ENCODE peak calls at places on chromosomes 7 and 10, in ten cellular contexts. G is left ventricle myocardium inferior, I is fibroblast of lung, P is HFF-Myc, V is tibial artery, H is ovary, N is thoracic aorta, K is DND-41, W is stomach, A is AG09309. E is an unnamed sample.

GRCh38 chr10:20429742-20430141 is 467.4 kb downstream of the NEBL start:
- DNase-seq in G (no peak), I (no peak), P (no peak), V (no peak), H (no peak), N (no peak), K (no peak), W (no peak), A (no peak), E (no peak)

GRCh38 chr10:73625004-73625883 is 16.0 kb downstream of the MYOZ1 start:
- DNase-seq in G (peak; percentile 30), I (peak; percentile 42), P (no peak), V (peak; percentile 24), H (no peak), N (no peak), K (peak; percentile 27), W (no peak), A (no peak), E (no peak)

GRCh38 chr7:8387551-8388256 is 45.7 kb upstream of the NXPH1 start:
- DNase-seq in G (no peak), I (no peak), P (no peak), V (no peak), H (no peak), N (no peak), K (no peak), W (no peak), A (no peak), E (no peak)

GRCh38 chr10:117497736-117498135 is 44.8 kb upstream of the EMX2 start:
- DNase-seq in G (no peak), I (no peak), P (no peak), V (no peak), H (no peak), N (no peak), K (no peak), W (no peak), A (no peak), E (no peak)

GRCh38 chr10:29257106-29257783 is 31.6 kb upstream of the LYZL1 start:
- DNase-seq in G (peak; percentile 27), I (peak; percentile 92), P (peak; percentile 81), V (peak; percentile 91), H (peak; percentile 90), N (peak; percentile 9), K (no peak), W (no peak), A (peak; percentile 97), E (peak; percentile 81)

GRCh38 chr7:36207451-36208291 is 54.6 kb downstream of the EEPD1 start:
- DNase-seq in G (peak; percentile 54), I (peak; percentile 94), P (no peak), V (peak; percentile 59), H (peak; percentile 65), N (no peak), K (peak; percentile 42), W (peak; percentile 36), A (peak; percentile 32), E (peak; percentile 66)

GRCh38 chr7:151598045-151598444 is 78.3 kb upstream of the RHEB start:
- DNase-seq in G (no peak), I (peak; percentile 97), P (no peak), V (no peak), H (no peak), N (no peak), K (no peak), W (no peak), A (peak; percentile 39), E (no peak)

GRCh38 chr7:45716380-45717203 is 142.4 kb downstream of the ADCY1 start:
- DNase-seq in G (peak; percentile 53), I (no peak), P (no peak), V (no peak), H (no peak), N (no peak), K (no peak), W (peak; percentile 24), A (no peak), E (no peak)

GRCh38 chr10:44975487-44976331 is 2.9 kb downstream of the DEPP1 start:
- DNase-seq in G (no peak), I (peak; percentile 86), P (no peak), V (peak; percentile 79), H (peak; percentile 54), N (no peak), K (peak; percentile 63), W (peak; percentile 74), A (no peak), E (no peak)

GRCh38 chr7:4143511-4144160 is 538.5 kb upstream of the FOXK1 start:
- DNase-seq in G (no peak), I (no peak), P (no peak), V (no peak), H (no peak), N (no peak), K (no peak), W (no peak), A (no peak), E (no peak)

GRCh38 chr10:98041352-98042043 is 11.1 kb upstream of the CRTAC1 start:
- DNase-seq in G (peak; percentile 44), I (peak; percentile 25), P (peak; percentile 26), V (peak; percentile 51), H (no peak), N (no peak), K (peak; percentile 30), W (peak; percentile 68), A (peak; percentile 11), E (peak; percentile 67)

GRCh38 chr10:101319241-101319915 is 34.6 kb upstream of the BTRC start:
- DNase-seq in G (no peak), I (peak; percentile 19), P (no peak), V (no peak), H (no peak), N (no peak), K (no peak), W (no peak), A (no peak), E (no peak)

GRCh38 chr10:101323495-101323894 is 30.5 kb upstream of the BTRC start:
- DNase-seq in G (no peak), I (no peak), P (no peak), V (no peak), H (no peak), N (no peak), K (no peak), W (no peak), A (no peak), E (no peak)

GRCh38 chr10:101321073-101321472 is 32.9 kb upstream of the BTRC start:
- DNase-seq in G (no peak), I (no peak), P (no peak), V (no peak), H (no peak), N (no peak), K (no peak), W (no peak), A (no peak), E (no peak)

GRCh38 chr10:101322266-101323151 is 31.5 kb upstream of the BTRC start:
- DNase-seq in G (no peak), I (no peak), P (no peak), V (no peak), H (no peak), N (no peak), K (no peak), W (no peak), A (no peak), E (no peak)
- H3K4me3 ChIP-seq in G (no peak overlapping the region), I (no peak overlapping the region), P (no peak overlapping the region), V (no peak overlapping the region), H (no peak overlapping the region), N (no peak overlapping the region), K (no peak overlapping the region), W (no peak overlapping the region), A (no peak overlapping the region), E (no peak overlapping the region)

DNA sequence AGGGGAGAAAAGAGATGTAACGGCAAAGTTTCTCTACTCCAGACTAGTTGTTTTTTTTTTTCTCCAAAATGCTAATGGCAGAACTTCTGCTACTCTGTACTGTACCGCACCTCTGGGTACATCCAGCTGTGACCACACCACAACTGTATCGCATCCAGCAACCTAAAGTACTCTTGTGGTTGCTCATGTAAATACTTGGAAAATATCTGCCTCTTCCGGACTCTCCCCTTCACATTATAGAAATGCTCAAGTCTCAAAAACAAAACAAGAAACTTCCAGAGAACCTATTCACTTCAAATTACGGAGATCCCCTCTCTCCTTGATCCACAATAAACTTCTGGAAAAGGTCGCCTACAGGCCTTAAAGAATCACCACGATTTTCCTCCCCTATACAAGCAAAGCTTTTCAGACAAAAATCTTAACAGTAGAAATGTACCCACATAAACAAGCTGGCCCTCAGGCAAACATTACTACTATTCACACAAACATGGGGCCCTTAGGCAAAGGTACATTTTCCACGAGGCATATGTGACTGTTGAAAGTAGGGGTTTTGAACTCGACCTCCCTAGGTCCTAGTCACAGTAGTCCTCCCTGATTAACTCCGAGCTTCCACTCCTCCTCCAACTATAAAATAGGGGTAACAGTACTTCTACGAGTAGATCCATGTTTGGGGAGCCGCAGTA is 222.9 kb upstream of the MKLN1 start:
- DNase-seq in G (no peak), I (peak; percentile 9), P (no peak), V (no peak), H (no peak), N (no peak), K (peak; percentile 58), W (no peak), A (no peak), E (no peak)
- H3K4me3 ChIP-seq in G (peak overlapping the region; percentile 91), I (peak overlapping the region; percentile 55), P (peak overlapping the region; percentile 97), V (peak overlapping the region; percentile 80), H (peak overlapping the region; percentile 60), N (peak overlapping the region; percentile 75), K (peak overlapping the region; percentile 77), W (peak overlapping the region; percentile 87), A (peak overlapping the region; percentile 94), E (peak overlapping the region; percentile 34)

GRCh38 chr10:103636492-103636891 is 143.0 kb downstream of the NEURL1 start:
- DNase-seq in G (no peak), I (no peak), P (no peak), V (no peak), H (no peak), N (no peak), K (no peak), W (no peak), A (no peak), E (no peak)

GRCh38 chr10:103636996-103637395 is 143.5 kb downstream of the NEURL1 start:
- DNase-seq in G (no peak), I (no peak), P (no peak), V (no peak), H (no peak), N (no peak), K (no peak), W (no peak), A (no peak), E (no peak)

GRCh38 chr10:103638948-103639347 is 145.4 kb downstream of the NEURL1 start:
- DNase-seq in G (no peak), I (peak; percentile 66), P (no peak), V (no peak), H (no peak), N (no peak), K (no peak), W (no peak), A (no peak), E (no peak)

GRCh38 chr10:103635580-103635979 is 142.1 kb downstream of the NEURL1 start:
- DNase-seq in G (no peak), I (no peak), P (no peak), V (no peak), H (no peak), N (no peak), K (no peak), W (no peak), A (no peak), E (no peak)

GRCh38 chr10:103637855-103638561 is 144.5 kb downstream of the NEURL1 start:
- DNase-seq in G (peak; percentile 78), I (peak; percentile 96), P (no peak), V (peak; percentile 95), H (peak; percentile 83), N (peak; percentile 97), K (no peak), W (peak; percentile 61), A (peak; percentile 25), E (peak; percentile 92)
- H3K4me3 ChIP-seq in G (peak overlapping the region; percentile 18), I (no peak overlapping the region), P (no peak overlapping the region), V (peak overlapping the region; percentile 16), H (peak overlapping the region; percentile 21), N (peak overlapping the region; percentile 64), K (no peak overlapping the region), W (no peak overlapping the region), A (no peak overlapping the region), E (peak overlapping the region; percentile 10)

GRCh38 chr7:30331338-30331737 is 46.9 kb downstream of the ZNRF2 start:
- DNase-seq in G (no peak), I (peak; percentile 40), P (no peak), V (no peak), H (no peak), N (no peak), K (no peak), W (no peak), A (no peak), E (no peak)
- H3K4me3 ChIP-seq in G (no peak overlapping the region), I (no peak overlapping the region), P (no peak overlapping the region), V (no peak overlapping the region), H (no peak overlapping the region), N (no peak overlapping the region), K (no peak overlapping the region), W (no peak overlapping the region), A (no peak overlapping the region), E (no peak overlapping the region)

E was measured in right atrium auricular region.